ENCODE peak calls at places on chromosome 1, in eight cellular contexts. I is fibroblast of lung, O is upper lobe of right lung, T is tibial artery, Q is transverse colon, G is GM23338, E is body of pancreas, V is cardiac muscle cell. Y is an unnamed sample.

GRCh38 chr1:40064797-40065492 is 24.4 kb downstream of the CAP1 start:
- DNase-seq in I (no peak), O (no peak), T (no peak), Q (peak; percentile 25), G (no peak), E (no peak), V (peak; percentile 31), Y (no peak)

GRCh38 chr1:206725053-206725963 is 40.6 kb downstream of the MAPKAPK2 start:
- DNase-seq in I (peak; percentile 60), O (peak; percentile 7), T (peak; percentile 61), Q (peak; percentile 60), G (peak; percentile 81), E (peak; percentile 60), V (peak; percentile 66), Y (no peak)

GRCh38 chr1:27868932-27869718 is 3.2 kb upstream of the THEMIS2 start:
- DNase-seq in I (no peak), O (peak; percentile 69), T (no peak), Q (peak; percentile 60), G (no peak), E (no peak), V (no peak), Y (no peak)

GRCh38 chr1:2638466-2639115 is 5.8 kb upstream of the MMEL1 start:
- DNase-seq in I (no peak), O (peak; percentile 49), T (no peak), Q (no peak), G (no peak), E (no peak), V (no peak), Y (no peak)

GRCh38 chr1:44036409-44037111 is 5.3 kb upstream of the SLC6A9 start:
- DNase-seq in I (peak; percentile 67), O (no peak), T (peak; percentile 79), Q (peak; percentile 77), G (peak; percentile 86), E (peak; percentile 79), V (peak; percentile 78), Y (peak; percentile 62)

GRCh38 chr1:26831546-26832248 is 5.2 kb downstream of the ZDHHC18 start:
- DNase-seq in I (peak; percentile 15), O (no peak), T (no peak), Q (no peak), G (no peak), E (no peak), V (no peak), Y (no peak)

GRCh38 chr1:161987303-161987702 is 36.4 kb downstream of the OLFML2B start:
- DNase-seq in I (no peak), O (no peak), T (peak; percentile 19), Q (no peak), G (no peak), E (no peak), V (no peak), Y (no peak)

GRCh38 chr1:117138556-117138955 is 17.0 kb upstream of the TRIM45 start:
- DNase-seq in I (no peak), O (no peak), T (no peak), Q (no peak), G (no peak), E (no peak), V (no peak), Y (no peak)

GRCh38 chr1:84923317-84923716 is 30.3 kb upstream of the LPAR3 start:
- DNase-seq in I (no peak), O (no peak), T (no peak), Q (no peak), G (no peak), E (no peak), V (no peak), Y (no peak)

GRCh38 chr1:173628888-173629287 is 6.2 kb upstream of the TEX50 start:
- DNase-seq in I (no peak), O (no peak), T (no peak), Q (no peak), G (peak; percentile 12), E (no peak), V (no peak), Y (no peak)

GRCh38 chr1:16248603-16249534 is 11.9 kb upstream of the CPLANE2 start:
- DNase-seq in I (peak; percentile 91), O (peak; percentile 85), T (peak; percentile 95), Q (peak; percentile 83), G (no peak), E (peak; percentile 90), V (peak; percentile 86), Y (peak; percentile 64)

GRCh38 chr1:30447080-30447479 is 276.3 kb downstream of the MATN1 start:
- DNase-seq in I (no peak), O (no peak), T (peak; percentile 35), Q (no peak), G (no peak), E (no peak), V (no peak), Y (no peak)

GRCh38 chr1:93665015-93665414 is 16.6 kb downstream of the BCAR3 start:
- DNase-seq in I (no peak), O (no peak), T (no peak), Q (no peak), G (no peak), E (no peak), V (no peak), Y (peak; percentile 40)

GRCh38 chr1:93661829-93662474 is 19.7 kb downstream of the BCAR3 start:
- DNase-seq in I (peak; percentile 88), O (no peak), T (no peak), Q (no peak), G (no peak), E (no peak), V (no peak), Y (peak; percentile 75)

GRCh38 chr1:93662481-93663190 is 19.0 kb downstream of the BCAR3 start:
- DNase-seq in I (no peak), O (no peak), T (no peak), Q (no peak), G (no peak), E (no peak), V (no peak), Y (peak; percentile 41)

GRCh38 chr1:93659805-93660479 is 21.7 kb downstream of the BCAR3 start:
- DNase-seq in I (peak; percentile 39), O (no peak), T (peak; percentile 73), Q (no peak), G (no peak), E (no peak), V (no peak), Y (no peak)

DNA sequence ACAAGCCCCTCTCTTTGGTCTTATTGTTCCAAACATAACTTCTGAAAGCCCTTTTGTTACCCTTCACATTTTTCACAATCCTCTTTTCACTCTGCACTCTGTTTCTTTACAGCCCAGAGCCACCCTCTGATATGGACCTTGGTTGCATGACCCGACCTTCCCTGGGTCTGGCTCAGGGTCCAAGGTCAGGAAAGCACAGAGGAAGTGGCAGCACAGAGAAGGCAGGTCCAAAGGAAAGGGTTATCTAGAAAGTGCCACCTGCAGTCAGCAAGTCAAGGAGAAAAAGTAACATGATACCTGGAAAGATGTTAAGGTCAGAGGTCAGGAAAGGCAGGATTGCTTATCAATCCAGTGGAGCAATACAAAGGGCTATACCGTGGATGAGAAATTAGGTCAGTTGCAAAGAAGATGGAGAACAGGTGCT is 18.4 kb downstream of the BCAR3 start:
- DNase-seq in I (no peak), O (no peak), T (no peak), Q (no peak), G (no peak), E (no peak), V (no peak), Y (no peak)
- H3K4me3 ChIP-seq in I (no peak overlapping the region), O (no peak overlapping the region), T (no peak overlapping the region), Q (no peak overlapping the region), G (no peak overlapping the region), E (no peak overlapping the region), V (no peak overlapping the region), Y (no peak overlapping the region)

GRCh38 chr1:9200441-9200840 is 34.1 kb upstream of the H6PD start:
- DNase-seq in I (no peak), O (no peak), T (no peak), Q (no peak), G (no peak), E (no peak), V (no peak), Y (no peak)

GRCh38 chr1:9196129-9197040 is 38.2 kb upstream of the H6PD start:
- DNase-seq in I (peak; percentile 92), O (peak; percentile 78), T (peak; percentile 74), Q (peak; percentile 74), G (peak; percentile 90), E (peak; percentile 73), V (peak; percentile 78), Y (peak; percentile 93)

GRCh38 chr1:9201421-9202239 is 32.9 kb upstream of the H6PD start:
- DNase-seq in I (peak; percentile 63), O (no peak), T (peak; percentile 76), Q (peak; percentile 18), G (peak; percentile 54), E (no peak), V (no peak), Y (peak; percentile 74)

GRCh38 chr1:9197186-9198099 is 37.1 kb upstream of the H6PD start:
- DNase-seq in I (no peak), O (no peak), T (peak; percentile 84), Q (no peak), G (no peak), E (no peak), V (no peak), Y (peak; percentile 25)

GRCh38 chr1:9198538-9199361 is 35.8 kb upstream of the H6PD start:
- DNase-seq in I (peak; percentile 44), O (no peak), T (peak; percentile 63), Q (no peak), G (peak; percentile 87), E (no peak), V (peak; percentile 86), Y (peak; percentile 63)
- TF ChIP-seq CTCF in I (no peak), O (no peak), T (peak; percentile 26), Q (no peak), G (no peak), E (no peak), V (peak; percentile 30), Y (peak; percentile 25)

GRCh38 chr1:214377886-214378285 is 96.9 kb downstream of the SMYD2 start:
- DNase-seq in I (peak; percentile 62), O (no peak), T (no peak), Q (no peak), G (no peak), E (no peak), V (no peak), Y (peak; percentile 66)
- H3K27ac ChIP-seq in I (no peak overlapping the region), O (no peak overlapping the region), T (peak overlapping the region; percentile 24), Q (no peak overlapping the region), G (no peak overlapping the region), E (no peak overlapping the region), V (no peak overlapping the region), Y (peak overlapping the region; percentile 60)

DNA sequence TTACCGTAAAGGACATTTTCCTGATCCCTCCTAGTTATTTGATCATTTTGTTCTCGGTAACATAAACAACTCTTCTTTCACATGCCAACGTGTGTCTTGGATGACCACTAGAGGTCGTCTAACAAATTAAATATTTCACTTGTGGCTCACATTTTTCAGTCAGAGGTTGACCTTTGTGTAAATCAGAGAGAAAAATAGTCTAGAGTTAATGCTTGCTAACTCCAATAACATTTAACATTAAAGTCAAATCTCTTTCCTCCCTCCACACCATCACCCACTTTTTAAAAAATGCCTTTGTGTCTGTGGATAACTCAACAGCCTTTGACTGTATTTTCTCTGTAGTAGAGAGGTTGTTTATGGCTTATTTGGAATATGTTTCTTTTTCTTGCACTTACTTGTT is 220.5 kb upstream of the B3GALT2 start:
- DNase-seq in I (peak; percentile 81), O (no peak), T (no peak), Q (no peak), G (peak; percentile 76), E (no peak), V (peak; percentile 63), Y (peak; percentile 63)
- H3K4me3 ChIP-seq in I (no peak overlapping the region), O (no peak overlapping the region), T (no peak overlapping the region), Q (no peak overlapping the region), G (no peak overlapping the region), E (no peak overlapping the region), V (no peak overlapping the region), Y (no peak overlapping the region)

GRCh38 chr1:60118119-60118518 is 44.5 kb upstream of the C1orf87 start:
- DNase-seq in I (no peak), O (no peak), T (no peak), Q (no peak), G (no peak), E (no peak), V (no peak), Y (no peak)
- TF ChIP-seq CTCF in I (no peak), O (no peak), T (no peak), Q (no peak), G (no peak), E (no peak), V (no peak), Y (no peak)